ENCODE peak calls at places on chromosome 1, in four cellular contexts. H is H9, S is IMR-90, X is H1. U is an unnamed sample.

GRCh38 chr1:99969729-99970591 is at the start of gene SLC35A3:
- DNase-seq in H (peak; percentile 84), S (peak; percentile 61), X (peak; percentile 94), U (peak; percentile 89)

GRCh38 chr1:156856282-156856785 is 2.6 kb downstream of the INSRR start:
- DNase-seq in H (no peak), S (no peak), X (no peak), U (no peak)

GRCh38 chr1:164805399-164805798 is 246.4 kb downstream of the PBX1 start:
- DNase-seq in H (no peak), S (peak; percentile 33), X (no peak), U (no peak)

GRCh38 chr1:110383311-110383990 is 7.4 kb downstream of the SLC16A4 start:
- DNase-seq in H (no peak), S (no peak), X (no peak), U (no peak)

GRCh38 chr1:217369271-217369981 is 261.5 kb downstream of the GPATCH2 start:
- DNase-seq in H (peak; percentile 45), S (no peak), X (no peak), U (peak; percentile 81)

GRCh38 chr1:63317007-63317813 is 5.2 kb upstream of the FOXD3 start:
- DNase-seq in H (peak; percentile 94), S (peak; percentile 41), X (peak; percentile 93), U (peak; percentile 94)

GRCh38 chr1:62245201-62245600 is 50.6 kb downstream of the L1TD1 start:
- DNase-seq in H (no peak), S (no peak), X (no peak), U (no peak)

GRCh38 chr1:97190326-97190725 is 468.7 kb downstream of the PTBP2 start:
- DNase-seq in H (no peak), S (peak; percentile 76), X (no peak), U (peak; percentile 12)

GRCh38 chr1:5939268-5940060 is 52.8 kb downstream of the NPHP4 start:
- DNase-seq in H (peak; percentile 23), S (no peak), X (peak; percentile 36), U (no peak)
- H3K18ac ChIP-seq in H (no peak overlapping the region), S (no peak overlapping the region), X (no peak overlapping the region), U (no peak overlapping the region)

GRCh38 chr1:23101101-23101827 is 67.4 kb downstream of the LUZP1 start:
- DNase-seq in H (no peak), S (peak; percentile 65), X (no peak), U (no peak)

GRCh38 chr1:23100074-23100748 is 68.4 kb downstream of the LUZP1 start:
- DNase-seq in H (no peak), S (peak; percentile 96), X (no peak), U (peak; percentile 87)

GRCh38 chr1:23103001-23103879 is 65.4 kb downstream of the LUZP1 start:
- DNase-seq in H (no peak), S (peak; percentile 63), X (no peak), U (no peak)

GRCh38 chr1:23099171-23099536 is 69.5 kb downstream of the LUZP1 start:
- DNase-seq in H (no peak), S (no peak), X (no peak), U (no peak)

GRCh38 chr1:23101891-23102688 is 66.6 kb downstream of the LUZP1 start:
- DNase-seq in H (no peak), S (peak; percentile 82), X (no peak), U (no peak)
- H2BK5ac ChIP-seq in H (no peak overlapping the region), S (peak overlapping the region; percentile 70), X (no peak overlapping the region), U (no peak overlapping the region)

DNA sequence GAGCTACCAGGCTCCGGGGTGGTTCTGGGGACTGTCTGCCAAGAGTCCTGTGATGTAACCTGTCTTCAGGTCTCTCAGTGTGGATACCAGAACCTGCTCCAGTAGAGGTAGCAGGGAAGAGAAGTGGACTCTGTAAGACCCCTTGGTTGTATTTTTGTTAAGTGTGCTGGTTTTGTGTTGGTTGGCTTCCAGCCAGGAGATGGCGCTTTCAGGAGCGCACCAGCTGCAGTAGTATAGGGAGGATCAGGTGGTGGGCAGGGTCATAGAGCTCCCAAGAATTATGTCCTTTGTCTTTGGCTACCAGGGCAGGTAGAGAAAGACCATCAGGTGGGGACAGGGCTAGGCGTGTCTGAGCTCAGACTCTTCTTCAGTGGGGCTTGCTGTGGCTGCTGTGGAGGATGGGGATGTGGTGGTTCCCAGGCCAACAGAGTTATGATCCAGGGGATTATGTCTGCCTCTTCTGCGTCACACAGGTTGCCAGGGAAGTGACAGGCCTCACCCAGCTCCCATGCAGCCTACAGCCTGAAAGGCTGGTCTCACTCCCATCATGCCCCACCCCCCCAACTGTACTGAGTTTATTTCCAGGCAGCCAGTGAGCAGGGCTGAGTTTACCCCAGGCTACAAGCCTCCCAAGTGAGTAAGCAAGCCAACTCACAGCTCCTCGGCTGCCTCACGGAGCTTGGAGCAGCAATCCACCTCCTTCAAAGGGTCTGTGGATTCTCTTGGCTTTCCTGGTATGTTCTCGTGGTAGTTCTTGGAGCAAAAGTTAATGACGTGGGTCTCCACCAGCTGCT is 1147.4 kb upstream of the ADGRL4 start:
- DNase-seq in H (peak; percentile 49), S (peak; percentile 32), X (peak; percentile 50), U (peak; percentile 29)
- H3K56ac ChIP-seq in H (no peak overlapping the region), S (no peak overlapping the region), X (no peak overlapping the region), U (no peak overlapping the region)

GRCh38 chr1:23019094-23019850 is at the start of gene KDM1A:
- DNase-seq in H (peak; percentile 95), S (peak; percentile 97), X (peak; percentile 98), U (peak; percentile 98)
- H3K18ac ChIP-seq in H (peak within 1 kb of the TSS; percentile 90), S (peak within 1 kb of the TSS; percentile 20), X (peak within 1 kb of the TSS; percentile 93), U (peak within 1 kb of the TSS; percentile 80)

GRCh38 chr1:8185400-8185799 is 132.5 kb upstream of the SLC45A1 start:
- DNase-seq in H (no peak), S (no peak), X (no peak), U (no peak)
- H2BK5ac ChIP-seq in H (no peak overlapping the region), S (no peak overlapping the region), X (no peak overlapping the region), U (no peak overlapping the region)

DNA sequence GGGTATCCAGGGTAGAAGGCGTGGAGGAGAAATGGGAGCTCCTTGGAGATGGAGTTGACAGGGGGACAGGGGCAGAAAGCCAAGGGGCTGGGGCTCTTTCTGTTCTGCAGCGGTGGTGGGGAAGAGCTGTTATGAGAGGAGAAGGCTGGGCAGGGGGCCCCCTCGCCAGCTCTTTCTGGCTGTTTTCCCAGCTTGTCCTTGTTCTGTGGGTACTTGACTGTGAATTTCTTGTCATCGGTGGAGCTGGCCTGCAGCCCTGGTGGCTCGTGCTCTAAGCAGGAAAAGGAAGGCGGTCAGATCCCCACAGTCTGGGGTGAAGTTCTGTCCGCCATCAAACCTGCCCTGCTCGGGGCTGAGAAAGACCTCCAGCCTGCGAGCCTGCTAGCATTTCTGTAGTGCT is 7.6 kb downstream of the ZNF683 start:
- DNase-seq in H (peak; percentile 20), S (no peak), X (no peak), U (no peak)
- H3K56ac ChIP-seq in H (no peak overlapping the region), S (no peak overlapping the region), X (no peak overlapping the region), U (no peak overlapping the region)

GRCh38 chr1:24504560-24504959 is 1.9 kb downstream of the RCAN3 start:
- DNase-seq in H (no peak), S (no peak), X (no peak), U (no peak)

GRCh38 chr1:24503870-24504523 is 1.4 kb downstream of the RCAN3 start:
- DNase-seq in H (no peak), S (no peak), X (no peak), U (no peak)

GRCh38 chr1:24506706-24507422 is 4.2 kb downstream of the RCAN3 start:
- DNase-seq in H (no peak), S (no peak), X (no peak), U (peak; percentile 74)

GRCh38 chr1:24507423-24507804 is 4.8 kb downstream of the RCAN3 start:
- DNase-seq in H (no peak), S (no peak), X (no peak), U (no peak)

DNA sequence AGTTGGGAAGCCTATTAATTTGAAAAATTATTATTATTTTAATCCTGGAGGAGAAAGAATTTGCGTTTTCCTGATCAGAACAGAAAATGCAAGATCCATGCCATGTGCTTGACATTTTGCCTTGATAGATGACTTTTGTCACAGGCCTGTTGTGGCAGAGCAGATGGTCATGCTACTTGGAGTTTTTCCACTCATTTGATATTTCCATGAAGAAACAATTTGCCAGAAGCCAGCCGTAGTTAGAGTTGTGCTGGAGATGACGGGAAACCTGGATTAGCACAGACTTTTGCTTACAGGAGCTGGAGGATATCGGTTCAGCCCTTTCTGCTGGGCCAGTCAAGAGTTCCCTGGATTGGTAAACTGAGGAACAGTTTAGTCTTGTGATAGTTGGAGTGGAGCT is 3.2 kb downstream of the RCAN3 start:
- DNase-seq in H (no peak), S (no peak), X (no peak), U (no peak)
- H3K18ac ChIP-seq in H (no peak overlapping the region), S (no peak overlapping the region), X (no peak overlapping the region), U (peak overlapping the region; percentile 43)

DNA sequence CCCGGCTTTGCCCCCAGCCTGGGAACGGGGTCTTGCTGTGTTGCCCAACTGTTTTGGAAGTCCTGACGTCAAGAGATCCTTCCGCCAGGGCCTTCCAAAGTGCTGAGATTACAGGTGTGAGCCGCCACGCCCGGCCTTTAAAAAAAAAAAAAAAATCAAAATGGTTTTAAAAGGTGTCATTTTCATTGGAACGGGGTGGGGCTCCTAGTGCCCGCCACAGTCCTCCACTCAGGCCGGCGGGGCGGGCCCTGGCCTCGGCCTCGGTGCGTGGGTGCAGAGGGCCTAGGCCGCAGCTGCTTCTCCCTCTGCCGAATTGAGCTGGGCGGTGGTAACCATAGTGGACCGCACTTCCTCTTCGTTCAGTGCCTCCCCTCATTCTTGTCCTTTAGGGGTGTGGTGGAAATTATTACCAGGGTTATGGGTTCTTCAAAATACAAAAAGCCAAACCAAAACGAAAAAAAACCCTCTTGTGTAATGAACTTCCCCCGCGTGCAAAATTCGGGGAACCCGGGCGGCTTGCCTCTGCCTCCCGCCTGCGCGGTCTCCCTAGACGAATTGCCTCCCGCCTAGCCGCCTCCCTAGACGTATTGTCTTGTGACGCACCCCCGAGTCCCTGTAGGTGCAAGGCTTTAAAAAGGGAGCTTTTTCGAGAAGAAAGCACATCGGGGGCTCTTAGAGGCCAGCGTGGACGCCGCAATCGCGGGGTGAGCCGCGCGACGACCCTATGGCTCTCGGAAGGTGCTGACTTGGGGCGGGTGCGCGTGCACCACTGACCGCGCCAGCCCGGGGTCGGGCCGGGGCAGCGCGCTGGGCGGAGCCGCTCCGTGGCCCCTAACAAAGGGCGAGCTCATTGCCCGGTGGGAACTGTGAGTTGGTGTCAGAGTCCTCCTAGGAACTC is 10.5 kb upstream of the SPEN start:
- DNase-seq in H (peak; percentile 59), S (no peak), X (peak; percentile 54), U (no peak)
- H2BK5ac ChIP-seq in H (no peak overlapping the region), S (no peak overlapping the region), X (no peak overlapping the region), U (no peak overlapping the region)